ENCODE peak calls at places on chromosomes 12 and 14, in seven cellular contexts. R is KG1, K is left lung, G is left kidney, W is amygdala, I is D341Med, P is T-cell. Q is an unnamed sample.

GRCh38 chr14:96261053-96261452 is 5.0 kb downstream of the BDKRB1 start:
- DNase-seq in R (no peak), K (no peak), G (no peak), W (no peak), I (no peak), P (no peak), Q (no peak)

GRCh38 chr12:49865782-49866135 is 22.9 kb upstream of the BCDIN3D start:
- DNase-seq in R (no peak), K (no peak), G (peak), W (no peak), I (no peak), P (no peak), Q (no peak)

GRCh38 chr12:19908825-19909224 is 459.5 kb upstream of the PDE3A start:
- DNase-seq in R (no peak), K (no peak), G (no peak), W (no peak), I (no peak), P (no peak), Q (no peak)

GRCh38 chr12:21413369-21414277 is 23.8 kb upstream of the PYROXD1 start:
- DNase-seq in R (no peak), K (no peak), G (no peak), W (no peak), I (no peak), P (no peak), Q (no peak)

GRCh38 chr14:76872796-76873432 is 46.7 kb downstream of the LRRC74A start:
- DNase-seq in R (peak), K (no peak), G (peak), W (peak), I (peak), P (peak), Q (peak)

GRCh38 chr12:51869490-51869865 is 18.4 kb upstream of the ANKRD33 start:
- DNase-seq in R (no peak), K (no peak), G (peak), W (no peak), I (no peak), P (no peak), Q (no peak)

GRCh38 chr14:89093083-89093482 is 268.6 kb downstream of the TTC8 start:
- DNase-seq in R (no peak), K (no peak), G (no peak), W (no peak), I (no peak), P (no peak), Q (no peak)

GRCh38 chr12:95956557-95957145 is 13.5 kb downstream of the AMDHD1 start:
- DNase-seq in R (no peak), K (no peak), G (no peak), W (no peak), I (no peak), P (no peak), Q (no peak)

GRCh38 chr14:81517798-81518398 is 15.8 kb downstream of the SEL1L start:
- DNase-seq in R (no peak), K (peak), G (peak), W (no peak), I (no peak), P (no peak), Q (no peak)

GRCh38 chr12:132143328-132144071 is 619 bp downstream of the DDX51 start:
- DNase-seq in R (no peak), K (no peak), G (peak), W (no peak), I (no peak), P (no peak), Q (no peak)

GRCh38 chr12:124952801-124953200 is 36.1 kb downstream of the DHX37 start:
- DNase-seq in R (no peak), K (no peak), G (no peak), W (no peak), I (no peak), P (no peak), Q (no peak)

GRCh38 chr12:108133482-108133881 is 4.4 kb downstream of the WSCD2 start:
- DNase-seq in R (no peak), K (no peak), G (no peak), W (no peak), I (no peak), P (no peak), Q (no peak)

GRCh38 chr12:21637985-21638891 is 19.4 kb downstream of the LDHB start:
- DNase-seq in R (no peak), K (no peak), G (no peak), W (no peak), I (no peak), P (no peak), Q (no peak)

GRCh38 chr12:1630081-1630826 is 1.2 kb downstream of the WNT5B start:
- DNase-seq in R (no peak), K (no peak), G (peak), W (no peak), I (peak), P (no peak), Q (peak)

GRCh38 chr12:131682511-131682895 is 28.4 kb upstream of the SFSWAP start:
- DNase-seq in R (no peak), K (no peak), G (no peak), W (no peak), I (no peak), P (peak), Q (no peak)

Q was measured in anterior cingulate cortex.